ENCODE peak calls at places on chromosomes 1 and 21, in nine cellular contexts. Y is NCI-H510A; T is effector CD4-positive, alpha-beta T cell; I is ELR; R is T-helper 22 cell; Q is smooth muscle cell of the brain vasculature; D is neural crest cell; C is activated CD4-positive, alpha-beta T cell treated with anti-CD3 and anti-CD28 coated beads, Interleukin-2, amount 50 U/mL, for 1 hour; O is NAMALWA. X is an unnamed sample.

GRCh38 chr1:40556121-40556520 is 24.7 kb downstream of the ZNF684 start:
- DNase-seq in Y (no peak), T (no peak), I (no peak), R (no peak), Q (no peak), D (no peak), C (no peak), O (no peak), X (no peak)

GRCh38 chr1:56150441-56151215 is 428.7 kb downstream of the PLPP3 start:
- DNase-seq in Y (no peak), T (no peak), I (no peak), R (no peak), Q (no peak), D (no peak), C (no peak), O (no peak), X (no peak)

GRCh38 chr1:203166192-203166940 is 9.3 kb downstream of the MYBPH start:
- DNase-seq in Y (no peak), T (no peak), I (peak), R (no peak), Q (no peak), D (no peak), C (no peak), O (peak), X (peak)

GRCh38 chr1:187157552-187157951 is 328.8 kb downstream of the PLA2G4A start:
- DNase-seq in Y (no peak), T (no peak), I (no peak), R (no peak), Q (no peak), D (no peak), C (no peak), O (no peak), X (no peak)

GRCh38 chr1:62356257-62356835 is 37.1 kb upstream of the KANK4 start:
- DNase-seq in Y (no peak), T (no peak), I (peak), R (no peak), Q (peak), D (no peak), C (no peak), O (no peak), X (peak)

GRCh38 chr1:3577300-3577699 is 34.0 kb downstream of the MEGF6 start:
- DNase-seq in Y (no peak), T (no peak), I (no peak), R (no peak), Q (no peak), D (no peak), C (no peak), O (no peak), X (no peak)

GRCh38 chr1:183678819-183679218 is 25.7 kb upstream of the APOBEC4 start:
- DNase-seq in Y (no peak), T (no peak), I (no peak), R (no peak), Q (no peak), D (no peak), C (no peak), O (no peak), X (no peak)

GRCh38 chr1:3003941-3004270 is 17.4 kb upstream of the ACTRT2 start:
- DNase-seq in Y (no peak), T (no peak), I (no peak), R (no peak), Q (no peak), D (no peak), C (no peak), O (peak), X (no peak)

GRCh38 chr1:224632921-224633321 is 16.8 kb downstream of the CNIH3 start:
- DNase-seq in Y (no peak), T (no peak), I (peak), R (no peak), Q (no peak), D (no peak), C (no peak), O (no peak), X (no peak)

GRCh38 chr1:116372651-116373444 is at the start of gene ATP1A1:
- DNase-seq in Y (peak), T (peak), I (peak), R (peak), Q (peak), D (peak), C (peak), O (peak), X (peak)

GRCh38 chr21:26199471-26199870 is 28.9 kb upstream of the APP start:
- DNase-seq in Y (no peak), T (no peak), I (peak), R (no peak), Q (no peak), D (no peak), C (no peak), O (no peak), X (no peak)

GRCh38 chr1:198529414-198529813 is 11.1 kb downstream of the ATP6V1G3 start:
- DNase-seq in Y (no peak), T (no peak), I (peak), R (no peak), Q (peak), D (no peak), C (no peak), O (no peak), X (no peak)

GRCh38 chr1:57843760-57844159 is 419.9 kb upstream of the DAB1 start:
- DNase-seq in Y (no peak), T (no peak), I (no peak), R (no peak), Q (no peak), D (no peak), C (no peak), O (no peak), X (no peak)

GRCh38 chr1:10057744-10058294 is 25.1 kb downstream of the UBE4B start:
- DNase-seq in Y (no peak), T (no peak), I (no peak), R (no peak), Q (no peak), D (no peak), C (no peak), O (no peak), X (no peak)

GRCh38 chr21:35674895-35675470 is 385.3 kb downstream of the SETD4 start:
- DNase-seq in Y (no peak), T (no peak), I (peak), R (no peak), Q (no peak), D (no peak), C (no peak), O (no peak), X (no peak)

GRCh38 chr1:12450831-12451559 is 167.0 kb downstream of the DHRS3 start:
- DNase-seq in Y (no peak), T (no peak), I (no peak), R (no peak), Q (no peak), D (no peak), C (no peak), O (no peak), X (no peak)

GRCh38 chr1:12485231-12486172 is 132.5 kb downstream of the DHRS3 start:
- DNase-seq in Y (no peak), T (no peak), I (no peak), R (no peak), Q (no peak), D (no peak), C (no peak), O (no peak), X (no peak)

GRCh38 chr1:161195171-161195570 is 3.7 kb downstream of the ADAMTS4 start:
- DNase-seq in Y (no peak), T (no peak), I (no peak), R (no peak), Q (no peak), D (no peak), C (no peak), O (no peak), X (no peak)

GRCh38 chr1:165376041-165376810 is 19.7 kb upstream of the LMX1A start:
- DNase-seq in Y (no peak), T (no peak), I (peak), R (no peak), Q (no peak), D (peak), C (peak), O (no peak), X (peak)

GRCh38 chr1:1507305-1507704 is 4.7 kb upstream of the ATAD3A start:
- DNase-seq in Y (no peak), T (no peak), I (no peak), R (no peak), Q (no peak), D (no peak), C (no peak), O (no peak), X (no peak)

GRCh38 chr1:168897249-168897648 is 168.2 kb upstream of the DPT start:
- DNase-seq in Y (no peak), T (no peak), I (no peak), R (no peak), Q (no peak), D (no peak), C (no peak), O (no peak), X (no peak)

GRCh38 chr1:91761303-91761721 is 124.6 kb downstream of the TGFBR3 start:
- DNase-seq in Y (no peak), T (no peak), I (no peak), R (no peak), Q (no peak), D (no peak), C (no peak), O (no peak), X (no peak)

GRCh38 chr1:15028117-15028516 is 125.4 kb upstream of the TMEM51 start:
- DNase-seq in Y (no peak), T (no peak), I (peak), R (no peak), Q (peak), D (no peak), C (no peak), O (no peak), X (no peak)

GRCh38 chr1:6547301-6547700 is 7.0 kb downstream of the NOL9 start:
- DNase-seq in Y (no peak), T (no peak), I (peak), R (no peak), Q (no peak), D (no peak), C (no peak), O (no peak), X (peak)

GRCh38 chr1:34845131-34845901 is 14.2 kb downstream of the SMIM12 start:
- DNase-seq in Y (no peak), T (no peak), I (no peak), R (no peak), Q (no peak), D (no peak), C (no peak), O (no peak), X (no peak)

GRCh38 chr1:198423701-198424100 is 116.8 kb downstream of the ATP6V1G3 start:
- DNase-seq in Y (no peak), T (no peak), I (no peak), R (no peak), Q (no peak), D (no peak), C (no peak), O (no peak), X (no peak)

GRCh38 chr1:24085546-24085945 is 26.4 kb downstream of the MYOM3 start:
- DNase-seq in Y (no peak), T (no peak), I (no peak), R (no peak), Q (no peak), D (no peak), C (no peak), O (no peak), X (no peak)

GRCh38 chr1:15350551-15351200 is 59.0 kb upstream of the EFHD2 start:
- DNase-seq in Y (no peak), T (no peak), I (no peak), R (no peak), Q (no peak), D (no peak), C (no peak), O (no peak), X (no peak)